ENCODE peak calls at places on chromosomes 12 and 14, in six cellular contexts. C, E, F, N, L and H are unnamed samples.

GRCh38 chr12:77042834-77043233 is 22.5 kb downstream of the E2F7 start:
- DNase-seq in N (no peak), E (no peak), L (no peak), F (no peak), C (no peak), H (no peak)

GRCh38 chr12:130633771-130634170 is 82.3 kb downstream of the RIMBP2 start:
- DNase-seq in C (peak; percentile 91), L (peak; percentile 61), E (no peak), F (no peak), N (no peak), H (peak; percentile 61)

GRCh38 chr12:105274571-105274970 is 38.6 kb upstream of the APPL2 start:
- DNase-seq in E (no peak), C (no peak), N (no peak), F (no peak), L (no peak), H (no peak)

GRCh38 chr14:60092516-60092915 is 793 bp downstream of the PCNX4 start:
- DNase-seq in C (no peak), L (no peak), F (peak; percentile 41), N (no peak), E (peak; percentile 54), H (no peak)

GRCh38 chr14:90987140-90987539 is 73.3 kb downstream of the RPS6KA5 start:
- DNase-seq in C (no peak), L (no peak), E (no peak), F (no peak), N (no peak), H (no peak)

GRCh38 chr14:77458249-77458950 is 507 bp downstream of the AHSA1 start:
- DNase-seq in F (peak; percentile 18), C (peak; percentile 45), E (peak; percentile 63), N (peak; percentile 54), L (no peak), H (no peak)

GRCh38 chr12:19988918-19989317 is 379.4 kb upstream of the PDE3A start:
- DNase-seq in C (no peak), F (no peak), L (no peak), E (no peak), N (no peak), H (no peak)

GRCh38 chr12:5034605-5035004 is 9.1 kb upstream of the KCNA5 start:
- DNase-seq in E (no peak), C (no peak), N (no peak), F (no peak), L (no peak), H (no peak)

GRCh38 chr14:77830692-77831091 is 30.8 kb downstream of the ADCK1 start:
- DNase-seq in C (no peak), N (no peak), F (no peak), E (no peak), L (no peak), H (no peak)

GRCh38 chr12:47753021-47754001 is 5.4 kb downstream of the RAPGEF3 start:
- DNase-seq in L (no peak), C (peak; percentile 94), E (no peak), F (no peak), N (peak; percentile 26), H (no peak)

GRCh38 chr12:47752552-47752951 is 6.1 kb downstream of the RAPGEF3 start:
- DNase-seq in C (no peak), F (peak; percentile 57), N (peak; percentile 29), L (no peak), E (no peak), H (no peak)

GRCh38 chr12:47755655-47756562 is 2.8 kb downstream of the RAPGEF3 start:
- DNase-seq in E (no peak), N (no peak), L (no peak), C (no peak), F (no peak), H (no peak)

GRCh38 chr12:47754126-47754525 is 4.6 kb downstream of the RAPGEF3 start:
- DNase-seq in C (no peak), F (no peak), L (no peak), N (peak; percentile 59), E (no peak), H (no peak)

DNA sequence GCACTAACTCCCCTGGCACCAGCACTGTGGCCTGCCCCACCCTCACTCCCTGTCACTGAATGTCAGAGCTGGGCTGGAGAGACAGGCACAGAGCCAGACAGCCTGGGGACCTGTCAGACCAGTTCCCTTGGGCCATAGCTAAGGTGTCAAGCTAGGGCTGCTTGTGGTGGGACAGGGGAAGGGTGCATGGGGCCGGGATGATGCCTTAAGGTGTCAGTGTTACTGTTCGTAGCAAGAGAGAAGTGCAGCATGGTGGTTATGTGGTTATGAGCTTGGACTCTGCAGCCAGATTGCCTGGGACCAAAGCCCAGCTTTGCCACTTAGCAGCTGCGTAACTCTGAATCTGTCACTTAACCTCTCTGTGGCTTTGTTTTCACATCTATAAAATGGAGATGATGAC is 3.8 kb downstream of the RAPGEF3 start:
- DNase-seq in L (no peak), F (no peak), E (no peak), N (peak; percentile 80), C (no peak), H (no peak)
- H2AK5ac ChIP-seq in L (peak overlapping the region; percentile 26), F (peak overlapping the region; percentile 9), E (peak overlapping the region; percentile 35), N (peak overlapping the region; percentile 60), C (no peak overlapping the region), H (no peak overlapping the region)

GRCh38 chr12:34287986-34288962 is 266.0 kb downstream of the ALG10 start:
- DNase-seq in E (no peak), L (no peak), F (no peak), N (no peak), C (peak; percentile 6), H (no peak)
- H3K9me3 ChIP-seq in E (peaks cover 30% of the 10 kb centered on the region), L (peaks cover 93% of the 10 kb centered on the region), F (peaks cover 58% of the 10 kb centered on the region), N (peaks cover 71% of the 10 kb centered on the region), C (peaks cover 69% of the 10 kb centered on the region), H (peaks cover 53% of the 10 kb centered on the region)

GRCh38 chr12:13198240-13198639 is 1.7 kb downstream of the EMP1 start:
- DNase-seq in N (no peak), E (peak; percentile 37), L (no peak), F (no peak), C (no peak), H (no peak)
- H3K4me1 ChIP-seq in N (peaks cover 26% of the 10 kb centered on the region), E (peaks cover 16% of the 10 kb centered on the region), L (peaks cover 7% of the 10 kb centered on the region), F (peaks cover 25% of the 10 kb centered on the region), C (peaks cover 2% of the 10 kb centered on the region), H (peaks cover 44% of the 10 kb centered on the region)

GRCh38 chr12:64674367-64674922 is 64.2 kb downstream of the RASSF3 start:
- DNase-seq in F (no peak), L (no peak), N (peak; percentile 31), E (no peak), C (no peak), H (no peak)
- H2AK5ac ChIP-seq in F (peak overlapping the region; percentile 29), L (no peak overlapping the region), N (no peak overlapping the region), E (no peak overlapping the region), C (no peak overlapping the region), H (peak overlapping the region; percentile 6)

GRCh38 chr14:26104686-26105085 is 493.1 kb downstream of the NOVA1 start:
- DNase-seq in N (no peak), F (no peak), E (no peak), L (no peak), C (no peak), H (no peak)
- H3K9me3 ChIP-seq in N (no peaks in the 10 kb centered on the region), F (no peaks in the 10 kb centered on the region), E (no peaks in the 10 kb centered on the region), L (no peaks in the 10 kb centered on the region), C (no peaks in the 10 kb centered on the region), H (no peaks in the 10 kb centered on the region)

GRCh38 chr14:101862177-101862576 is 100.7 kb downstream of the PPP2R5C start:
- DNase-seq in F (peak; percentile 64), C (no peak), N (no peak), L (no peak), E (no peak), H (no peak)
- H3K4me1 ChIP-seq in F (no peaks in the 10 kb centered on the region), C (no peaks in the 10 kb centered on the region), N (no peaks in the 10 kb centered on the region), L (no peaks in the 10 kb centered on the region), E (peaks cover 16% of the 10 kb centered on the region), H (no peaks in the 10 kb centered on the region)

GRCh38 chr14:92511472-92512247 is 1.9 kb upstream of the RIN3 start:
- DNase-seq in L (no peak), E (peak; percentile 98), N (peak; percentile 52), C (no peak), F (peak; percentile 95), H (no peak)
- H2AK5ac ChIP-seq in L (no peak overlapping the region), E (peak overlapping the region; percentile 94), N (peak overlapping the region; percentile 88), C (no peak overlapping the region), F (peak overlapping the region; percentile 95), H (no peak overlapping the region)

GRCh38 chr14:87088588-87088987 is 904.4 kb downstream of the GALC start:
- DNase-seq in N (no peak), C (no peak), L (no peak), E (no peak), F (no peak), H (no peak)
- H3K9me3 ChIP-seq in N (no peaks in the 10 kb centered on the region), C (no peaks in the 10 kb centered on the region), L (no peaks in the 10 kb centered on the region), E (no peaks in the 10 kb centered on the region), F (no peaks in the 10 kb centered on the region), H (no peaks in the 10 kb centered on the region)

GRCh38 chr12:65651060-65651459 is 173.2 kb upstream of the HMGA2 start:
- DNase-seq in N (no peak), C (no peak), E (no peak), L (no peak), F (no peak), H (no peak)
- H3K4me1 ChIP-seq in N (peaks cover 3% of the 10 kb centered on the region), C (no peaks in the 10 kb centered on the region), E (no peaks in the 10 kb centered on the region), L (no peaks in the 10 kb centered on the region), F (peaks cover 13% of the 10 kb centered on the region), H (no peaks in the 10 kb centered on the region)

GRCh38 chr12:6084969-6085450 is 39.5 kb downstream of the VWF start:
- DNase-seq in N (no peak), F (no peak), E (no peak), C (no peak), L (no peak), H (no peak)
- H2AK5ac ChIP-seq in N (peak overlapping the region; percentile 98), F (peak overlapping the region; percentile 36), E (peak overlapping the region; percentile 26), C (peak overlapping the region; percentile 13), L (peak overlapping the region; percentile 88), H (peak overlapping the region; percentile 77)